ENCODE peak calls at places on chromosomes 4 and X, in eight cellular contexts. P, A, G, E, L, U, Z and D are unnamed samples.
A peak's percentile ranks its signal among the peaks of the same experiment; 100 is the strongest.

GRCh38 chrX:84188320-84188834 is 378 bp upstream of the RPS6KA6 start:
- DNase-seq in E (no peak), U (peak; percentile 53), G (peak; percentile 65), Z (peak; percentile 23), P (peak; percentile 53), A (peak; percentile 64), L (peak; percentile 82), D (no peak)

GRCh38 chr4:154041595-154042086 is 252.8 kb upstream of the SFRP2 start:
- DNase-seq in E (no peak), L (no peak), U (no peak), P (no peak), A (no peak), G (no peak), Z (no peak), D (no peak)

GRCh38 chr4:1410491-1411325 is 4.5 kb upstream of the NKX1-1 start:
- DNase-seq in L (peak; percentile 48), P (peak; percentile 7), Z (no peak), E (no peak), A (peak; percentile 54), G (peak; percentile 35), U (peak; percentile 95), D (peak; percentile 11)

GRCh38 chrX:446243-446642 is 59.5 kb upstream of the PPP2R3B start:
- DNase-seq in L (no peak), P (no peak), A (no peak), U (no peak), G (no peak), Z (no peak), E (no peak), D (no peak)

GRCh38 chr4:159010563-159011260 is 92.2 kb upstream of the RAPGEF2 start:
- DNase-seq in U (no peak), L (no peak), G (peak; percentile 91), Z (peak; percentile 39), E (no peak), A (peak; percentile 91), P (peak; percentile 96), D (peak; percentile 91)

GRCh38 chrX:96183843-96184242 is 500.8 kb upstream of the DIAPH2 start:
- DNase-seq in A (peak; percentile 11), G (peak; percentile 37), U (no peak), E (no peak), P (peak; percentile 1), L (no peak), Z (no peak), D (peak; percentile 25)

GRCh38 chrX:150635952-150636351 is 57.2 kb upstream of the MTMR1 start:
- DNase-seq in L (no peak), G (peak; percentile 58), A (peak; percentile 39), Z (no peak), U (no peak), P (peak; percentile 74), E (no peak), D (peak; percentile 35)

GRCh38 chr4:52299120-52299519 is 248.0 kb downstream of the SPATA18 start:
- DNase-seq in A (no peak), Z (no peak), P (peak; percentile 18), E (no peak), G (peak; percentile 11), U (no peak), L (no peak), D (peak; percentile 22)

GRCh38 chr4:123014038-123014437 is 91.6 kb upstream of the NUDT6 start:
- DNase-seq in Z (no peak), P (peak; percentile 50), A (peak; percentile 15), L (no peak), E (no peak), G (no peak), U (no peak), D (no peak)

GRCh38 chrX:127300511-127300910 is 481.0 kb downstream of the PRR32 start:
- DNase-seq in Z (no peak), A (no peak), E (no peak), P (no peak), L (no peak), G (no peak), U (no peak), D (no peak)

GRCh38 chr4:183201331-183201730 is 102.3 kb downstream of the WWC2 start:
- DNase-seq in A (peak; percentile 33), L (no peak), P (peak; percentile 54), G (peak; percentile 57), Z (no peak), E (no peak), U (no peak), D (peak; percentile 23)

GRCh38 chrX:56759736-56760409 is 30.8 kb downstream of the NBDY start:
- DNase-seq in E (no peak), U (no peak), L (no peak), G (no peak), Z (no peak), A (no peak), P (no peak), D (no peak)

GRCh38 chr4:161252520-161253141 is 911.2 kb downstream of the FSTL5 start:
- DNase-seq in U (no peak), A (peak; percentile 2), P (peak; percentile 9), E (peak; percentile 28), Z (no peak), G (peak; percentile 1), L (no peak), D (peak; percentile 52)

GRCh38 chr4:10106421-10107039 is 10.1 kb downstream of the WDR1 start:
- DNase-seq in Z (peak; percentile 71), A (peak; percentile 94), U (no peak), L (peak; percentile 49), P (peak; percentile 95), E (peak; percentile 62), G (peak; percentile 98), D (peak; percentile 97)

GRCh38 chr4:152408514-152409327 is 127.2 kb downstream of the FBXW7 start:
- DNase-seq in E (peak; percentile 15), L (peak; percentile 8), A (peak; percentile 37), P (peak; percentile 31), U (peak; percentile 22), Z (no peak), G (peak; percentile 45), D (peak; percentile 60)

GRCh38 chr4:166680801-166681200 is 553.5 kb downstream of the SPOCK3 start:
- DNase-seq in L (no peak), P (no peak), E (no peak), A (no peak), G (no peak), Z (no peak), U (no peak), D (no peak)

GRCh38 chr4:1693131-1693896 is 9.2 kb upstream of the FAM53A start:
- DNase-seq in A (peak; percentile 86), U (peak; percentile 71), Z (no peak), G (peak; percentile 81), E (peak; percentile 67), P (peak; percentile 74), L (peak; percentile 78), D (peak; percentile 87)

GRCh38 chr4:6974138-6974848 is 64.7 kb downstream of the TBC1D14 start:
- DNase-seq in Z (peak; percentile 93), E (peak; percentile 70), P (peak; percentile 86), L (peak; percentile 87), A (peak; percentile 92), G (peak; percentile 90), U (peak; percentile 89), D (peak; percentile 87)

GRCh38 chr4:155787113-155787710 is 28.4 kb downstream of the GUCY1B1 start:
- DNase-seq in A (peak; percentile 79), E (peak; percentile 44), G (peak; percentile 80), P (peak; percentile 62), U (peak; percentile 26), L (peak; percentile 65), Z (no peak), D (peak; percentile 73)

GRCh38 chrX:2342281-2342688 is 158.5 kb downstream of the DHRSX start:
- DNase-seq in Z (no peak), E (no peak), G (no peak), A (peak; percentile 30), U (no peak), L (no peak), P (no peak), D (no peak)

DNA sequence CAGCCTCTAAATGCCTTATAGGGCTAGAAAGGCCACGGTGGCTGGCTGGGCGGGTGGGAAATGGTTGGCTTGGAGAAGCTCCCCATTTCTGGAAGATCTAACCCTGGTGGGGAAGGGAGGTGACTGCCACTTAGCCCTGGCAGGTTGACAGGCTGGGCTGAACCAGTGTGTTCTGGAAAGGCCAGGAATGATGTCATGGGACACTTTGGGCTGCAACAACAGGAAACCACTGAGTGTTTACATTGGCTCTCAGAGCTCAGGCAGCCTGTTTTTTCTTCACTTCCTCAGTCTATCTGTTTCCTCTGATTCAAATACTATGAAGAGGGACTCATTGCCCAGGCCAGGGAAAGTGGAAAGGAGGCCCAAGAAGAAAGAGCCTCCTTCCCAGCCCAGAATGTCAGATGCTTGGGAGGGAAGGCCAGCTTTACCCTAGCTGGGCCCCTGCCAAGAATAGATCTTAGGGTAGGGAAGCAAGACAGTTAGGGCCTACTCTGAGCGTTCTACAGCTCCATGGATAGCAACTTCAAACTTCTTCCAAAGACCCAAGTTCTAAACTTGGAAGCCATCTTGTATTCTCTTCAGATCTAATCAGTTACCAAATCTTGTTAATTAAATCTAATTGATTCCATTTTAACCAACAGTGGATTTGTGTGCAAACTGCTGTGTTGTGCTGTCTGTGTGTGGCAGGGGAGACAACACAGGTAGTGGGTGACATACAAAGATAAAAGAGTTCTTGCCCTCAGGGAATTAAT is 65.7 kb upstream of the MSN start:
- DNase-seq in E (no peak), Z (no peak), U (peak; percentile 47), P (peak; percentile 88), L (no peak), G (peak; percentile 90), A (peak; percentile 94), D (peak; percentile 85)
- TF ChIP-seq CTCF in E (no peak), Z (no peak), U (no peak), P (peak; percentile 5), L (no peak), G (no peak), A (no peak), D (no peak)

GRCh38 chrX:139967300-139967699 is 2.0 kb upstream of the CXorf66 start:
- DNase-seq in P (no peak), A (peak; percentile 10), Z (no peak), L (peak; percentile 15), U (no peak), G (peak; percentile 1), E (no peak), D (peak; percentile 22)
- TF ChIP-seq CTCF in P (peak; percentile 39), A (peak; percentile 32), Z (no peak), L (peak; percentile 53), U (peak; percentile 26), G (peak; percentile 24), E (no peak), D (no peak)

GRCh38 chr4:140351778-140352177 is 21.7 kb upstream of the SCOC start:
- DNase-seq in P (no peak), E (no peak), L (no peak), Z (no peak), G (no peak), U (no peak), A (no peak), D (no peak)
- TF ChIP-seq CTCF in P (no peak), E (no peak), L (no peak), Z (no peak), G (no peak), U (no peak), A (no peak), D (no peak)

DNA sequence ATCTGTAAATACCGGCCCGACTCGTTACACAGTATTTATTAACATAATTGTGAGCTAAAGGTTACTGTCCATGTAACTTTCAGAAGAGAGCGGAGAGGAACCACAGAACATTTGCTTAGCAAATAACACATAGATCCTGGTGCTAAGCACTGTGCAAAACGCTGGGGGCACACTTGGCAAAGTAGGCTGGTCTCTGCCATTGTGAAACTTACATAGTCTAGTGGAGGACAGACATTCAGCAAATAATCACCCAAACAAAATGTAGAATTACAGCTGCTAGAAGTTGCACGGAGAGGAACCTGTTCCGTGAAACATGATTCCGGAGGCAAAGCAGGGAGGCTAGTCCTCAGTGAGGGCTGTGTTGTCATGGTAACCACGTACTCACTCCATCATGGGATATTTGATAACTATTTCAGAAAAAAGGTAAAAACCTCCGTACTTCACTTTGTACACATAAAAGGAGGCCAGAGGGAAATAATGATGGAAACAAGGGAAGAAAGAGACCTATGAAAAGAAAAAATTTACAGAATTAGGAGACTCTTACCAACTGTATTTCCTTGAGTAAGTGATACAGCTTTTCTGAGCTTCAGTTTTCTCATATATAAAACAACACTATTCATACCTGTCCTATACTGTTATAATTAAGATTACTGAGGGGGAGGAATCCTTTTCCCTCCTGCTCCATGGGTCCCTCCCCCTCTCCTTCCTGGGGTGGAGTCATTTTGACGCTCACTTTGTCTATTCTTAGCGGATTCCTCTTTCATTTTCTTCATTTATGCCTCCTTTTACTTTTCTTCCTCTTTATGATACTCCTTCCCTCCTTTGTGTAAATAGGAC is 760 bp upstream of the RASGEF1B start:
- DNase-seq in G (peak; percentile 55), A (peak; percentile 69), E (no peak), P (peak; percentile 12), L (peak; percentile 23), U (peak; percentile 29), Z (no peak), D (peak; percentile 49)
- TF ChIP-seq CTCF in G (peak; percentile 44), A (peak; percentile 2), E (no peak), P (peak; percentile 30), L (peak; percentile 14), U (peak; percentile 19), Z (no peak), D (peak; percentile 19)